ENCODE peak calls at places on chromosomes 13 and 19, in five cellular contexts. O is GM13977; M is astrocyte of the spinal cord; E is fibroblast of lung; I is CD4-positive, alpha-beta T cell. V is an unnamed sample.

GRCh38 chr13:82758056-82758455 is 1124.2 kb downstream of the SLITRK1 start:
- DNase-seq in E (no peak), M (no peak), O (peak), I (no peak), V (peak)

GRCh38 chr19:41397086-41398041 is at the start of the genes BCKDHA and EXOSC5:
- DNase-seq in I (peak), M (peak), E (peak), O (peak), V (peak)

GRCh38 chr19:49739933-49740332 is 23.2 kb downstream of the TSKS start:
- DNase-seq in M (no peak), I (no peak), E (no peak), O (no peak), V (no peak)

GRCh38 chr19:48283908-48284307 is 14.0 kb downstream of the ZNF114 start:
- DNase-seq in O (no peak), E (peak), M (peak), I (no peak), V (no peak)

GRCh38 chr19:644789-645188 is 5.1 kb downstream of the FGF22 start:
- DNase-seq in M (no peak), I (no peak), O (no peak), E (no peak), V (no peak)

GRCh38 chr19:17327654-17328516 is 6.8 kb downstream of the ANO8 start:
- DNase-seq in I (peak), M (no peak), O (peak), E (peak), V (peak)

GRCh38 chr19:50492303-50493052 is 15.8 kb upstream of the GARIN5A start:
- DNase-seq in M (no peak), E (no peak), O (no peak), I (no peak), V (no peak)

GRCh38 chr19:16141043-16141442 is 2.4 kb upstream of the HSH2D start:
- DNase-seq in E (no peak), I (no peak), M (no peak), O (peak), V (peak)

GRCh38 chr13:41610426-41610825 is 153.1 kb downstream of the RGCC start:
- DNase-seq in O (no peak), E (peak), M (peak), I (no peak), V (no peak)

GRCh38 chr19:52689804-52690394 is 44.9 kb downstream of the ZNF611 start:
- DNase-seq in E (no peak), M (no peak), I (no peak), O (no peak), V (peak)

GRCh38 chr13:41590643-41591042 is 133.3 kb downstream of the RGCC start:
- DNase-seq in M (no peak), E (no peak), I (no peak), O (no peak), V (no peak)

GRCh38 chr19:681029-681626 is 4.9 kb downstream of the FSTL3 start:
- DNase-seq in E (no peak), I (no peak), O (peak), M (no peak), V (peak)

GRCh38 chr13:41457589-41458186 is 338 bp downstream of the RGCC start:
- DNase-seq in E (no peak), O (peak), M (no peak), I (no peak), V (peak)

GRCh38 chr19:40907968-40908735 is 26.1 kb upstream of the CYP2A7 start:
- DNase-seq in O (no peak), E (no peak), I (peak), M (no peak), V (no peak)

GRCh38 chr13:36530050-36530789 is 97.9 kb downstream of the CCNA1 start:
- DNase-seq in E (no peak), I (no peak), O (no peak), M (peak), V (no peak)

GRCh38 chr13:92948034-92948433 is 278.6 kb upstream of the GPC6 start:
- DNase-seq in I (no peak), O (no peak), M (no peak), E (no peak), V (no peak)

GRCh38 chr19:56252699-56253422 is 19.7 kb upstream of the EDDM13 start:
- DNase-seq in O (peak), M (peak), E (peak), I (peak), V (peak)

GRCh38 chr13:52882803-52883202 is 34.4 kb upstream of the PCDH8 start:
- DNase-seq in M (no peak), O (no peak), E (no peak), I (no peak), V (no peak)

GRCh38 chr19:57473646-57474045 is 3.7 kb downstream of the ZNF772 start:
- DNase-seq in I (no peak), E (peak), M (peak), O (no peak), V (no peak)

GRCh38 chr13:27783111-27783510 is 9.2 kb upstream of the GSX1 start:
- DNase-seq in M (no peak), I (no peak), O (no peak), E (peak), V (no peak)

GRCh38 chr13:34682406-34682805 is 259.7 kb upstream of the NBEA start:
- DNase-seq in M (no peak), I (no peak), O (no peak), E (no peak), V (no peak)

GRCh38 chr19:9130965-9131364 is 4.2 kb upstream of the OR7G3 start:
- DNase-seq in M (no peak), O (no peak), E (no peak), I (no peak), V (no peak)

GRCh38 chr13:49690133-49690989 is 925 bp downstream of the EBPL start:
- DNase-seq in E (peak), I (no peak), M (peak), O (peak), V (no peak)

GRCh38 chr13:75256922-75257321 is 225.0 kb downstream of the TBC1D4 start:
- DNase-seq in E (no peak), I (no peak), M (no peak), O (no peak), V (no peak)

GRCh38 chr13:110396476-110396875 is 89.4 kb downstream of the COL4A2 start:
- DNase-seq in E (no peak), M (no peak), I (no peak), O (no peak), V (no peak)

GRCh38 chr19:48806818-48807589 is 3.8 kb downstream of the BCAT2 start:
- DNase-seq in I (no peak), E (peak), M (no peak), O (peak), V (no peak)

GRCh38 chr13:45615501-45616101 is at the start of gene ERICH6B:
- DNase-seq in O (no peak), E (peak), M (peak), I (no peak), V (no peak)

GRCh38 chr13:90253806-90254205 is 1093.7 kb upstream of the MIR17HG start:
- DNase-seq in M (no peak), O (no peak), E (no peak), I (no peak), V (no peak)
- TF ChIP-seq CTCF in M (no peak), O (no peak), E (no peak), I (no peak), V (no peak)

GRCh38 chr13:39663508-39663907 is 8.0 kb downstream of the COG6 start:
- DNase-seq in E (no peak), O (no peak), M (no peak), I (no peak), V (no peak)

GRCh38 chr13:39665763-39666162 is 10.3 kb downstream of the COG6 start:
- DNase-seq in E (no peak), I (no peak), M (no peak), O (no peak), V (no peak)

DNA sequence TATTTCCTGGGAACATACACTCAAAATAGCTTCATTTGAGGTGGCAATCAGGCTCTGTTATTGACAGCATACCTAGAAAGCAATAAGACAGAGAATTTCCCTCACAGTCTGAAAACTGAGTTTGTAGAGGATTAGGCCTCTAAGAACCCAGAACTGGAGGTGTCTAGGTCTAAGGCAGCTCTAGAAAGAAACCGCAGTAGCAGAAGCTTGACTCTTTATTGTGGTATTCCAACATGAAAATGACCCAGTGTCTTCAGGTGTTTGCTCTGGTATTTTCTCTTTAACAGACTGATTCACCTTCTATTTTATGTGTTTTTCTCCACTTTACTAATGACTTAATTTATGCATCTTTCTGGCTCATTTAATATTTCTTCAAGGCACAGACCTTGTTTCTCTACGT is 8.5 kb downstream of the COG6 start:
- DNase-seq in O (no peak), M (no peak), E (no peak), I (no peak), V (no peak)
- TF ChIP-seq CTCF in O (no peak), M (no peak), E (no peak), I (no peak), V (no peak)

GRCh38 chr19:39842693-39843435 is 3.3 kb downstream of the FBL start:
- DNase-seq in E (no peak), I (no peak), M (no peak), O (no peak), V (no peak)
- TF ChIP-seq CTCF in E (no peak), I (no peak), M (no peak), O (no peak), V (no peak)

GRCh38 chr13:99448586-99448985 is 52.7 kb upstream of the TM9SF2 start:
- DNase-seq in O (no peak), E (no peak), M (no peak), I (no peak), V (no peak)

GRCh38 chr13:99442273-99442895 is 58.9 kb upstream of the TM9SF2 start:
- DNase-seq in M (peak), O (no peak), I (peak), E (peak), V (peak)

GRCh38 chr13:99450416-99450815 is 50.9 kb upstream of the TM9SF2 start:
- DNase-seq in E (no peak), O (no peak), M (no peak), I (no peak), V (no peak)

DNA sequence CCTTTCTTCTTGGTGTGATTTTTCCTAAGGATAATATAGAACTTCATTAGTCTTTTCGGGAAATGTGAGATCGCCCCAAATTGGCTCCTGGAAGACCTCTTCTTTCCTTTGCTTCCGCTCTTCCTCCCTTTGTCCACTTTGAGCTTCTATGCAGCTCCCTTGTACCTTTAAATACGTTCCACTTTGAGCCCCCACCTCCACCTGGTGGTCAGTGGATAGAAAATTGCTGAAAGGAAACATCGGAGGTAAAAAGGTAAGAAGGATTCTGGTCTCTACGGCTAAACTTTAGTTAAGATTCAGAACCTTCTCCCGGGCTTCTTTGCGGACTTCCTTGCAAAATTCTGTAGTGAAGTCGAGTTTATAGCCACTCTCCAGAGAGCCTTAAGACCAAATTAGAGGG is 55.0 kb upstream of the TM9SF2 start:
- DNase-seq in O (no peak), M (no peak), I (no peak), E (no peak), V (no peak)
- TF ChIP-seq CTCF in O (no peak), M (no peak), I (no peak), E (no peak), V (peak)

GRCh38 chr13:91045351-91046034 is 302.0 kb upstream of the MIR17HG start:
- DNase-seq in O (peak), I (no peak), M (peak), E (peak), V (peak)
- TF ChIP-seq CTCF in O (peak), I (no peak), M (peak), E (peak), V (peak)

GRCh38 chr13:37602743-37603381 is 4.3 kb upstream of the POSTN start:
- DNase-seq in E (peak), I (no peak), M (peak), O (no peak), V (no peak)
- TF ChIP-seq CTCF in E (peak), I (no peak), M (peak), O (peak), V (peak)

GRCh38 chr13:33441015-33441414 is 155.5 kb upstream of the STARD13 start:
- DNase-seq in E (peak), O (no peak), I (no peak), M (peak), V (no peak)
- TF ChIP-seq CTCF in E (peak), O (no peak), I (no peak), M (peak), V (no peak)